ENCODE peak calls at places on chromosomes 6 and 20, in four cellular contexts. V is HepG2, J is A549, A is K562. B is an unnamed sample.

GRCh38 chr6:119985952-119986736 is 636.6 kb upstream of the MAN1A1 start:
- DNase-seq in V (no peak), J (no peak), A (peak; percentile 13), B (no peak)

GRCh38 chr6:159203304-159204005 is 34.3 kb downstream of the FNDC1 start:
- DNase-seq in V (no peak), J (no peak), A (no peak), B (no peak)

GRCh38 chr6:134816780-134817179 is 133.1 kb downstream of the ALDH8A1 start:
- DNase-seq in V (no peak), J (no peak), A (no peak), B (no peak)

GRCh38 chr6:45483021-45483420 is 105.3 kb upstream of the SUPT3H start:
- DNase-seq in V (no peak), J (no peak), A (no peak), B (no peak)

GRCh38 chr20:53463101-53463972 is 130.3 kb downstream of the ZNF217 start:
- DNase-seq in V (no peak), J (no peak), A (no peak), B (no peak)

GRCh38 chr6:14889172-14889571 is 356.7 kb upstream of the JARID2 start:
- DNase-seq in V (no peak), J (peak; percentile 76), A (no peak), B (no peak)

GRCh38 chr6:5936140-5936539 is 70.6 kb downstream of the NRN1 start:
- DNase-seq in V (no peak), J (no peak), A (no peak), B (no peak)

GRCh38 chr20:4691753-4692152 is 30.0 kb upstream of the PRND start:
- DNase-seq in V (peak; percentile 44), J (no peak), A (no peak), B (peak; percentile 21)

GRCh38 chr6:107695061-107695715 is 128.9 kb downstream of the SCML4 start:
- DNase-seq in V (no peak), J (no peak), A (no peak), B (no peak)

GRCh38 chr6:21386744-21387143 is 206.8 kb upstream of the SOX4 start:
- DNase-seq in V (peak; percentile 64), J (peak; percentile 29), A (peak; percentile 10), B (no peak)

GRCh38 chr20:22446613-22447447 is 137.5 kb downstream of the FOXA2 start:
- DNase-seq in V (no peak), J (no peak), A (no peak), B (no peak)

DNA sequence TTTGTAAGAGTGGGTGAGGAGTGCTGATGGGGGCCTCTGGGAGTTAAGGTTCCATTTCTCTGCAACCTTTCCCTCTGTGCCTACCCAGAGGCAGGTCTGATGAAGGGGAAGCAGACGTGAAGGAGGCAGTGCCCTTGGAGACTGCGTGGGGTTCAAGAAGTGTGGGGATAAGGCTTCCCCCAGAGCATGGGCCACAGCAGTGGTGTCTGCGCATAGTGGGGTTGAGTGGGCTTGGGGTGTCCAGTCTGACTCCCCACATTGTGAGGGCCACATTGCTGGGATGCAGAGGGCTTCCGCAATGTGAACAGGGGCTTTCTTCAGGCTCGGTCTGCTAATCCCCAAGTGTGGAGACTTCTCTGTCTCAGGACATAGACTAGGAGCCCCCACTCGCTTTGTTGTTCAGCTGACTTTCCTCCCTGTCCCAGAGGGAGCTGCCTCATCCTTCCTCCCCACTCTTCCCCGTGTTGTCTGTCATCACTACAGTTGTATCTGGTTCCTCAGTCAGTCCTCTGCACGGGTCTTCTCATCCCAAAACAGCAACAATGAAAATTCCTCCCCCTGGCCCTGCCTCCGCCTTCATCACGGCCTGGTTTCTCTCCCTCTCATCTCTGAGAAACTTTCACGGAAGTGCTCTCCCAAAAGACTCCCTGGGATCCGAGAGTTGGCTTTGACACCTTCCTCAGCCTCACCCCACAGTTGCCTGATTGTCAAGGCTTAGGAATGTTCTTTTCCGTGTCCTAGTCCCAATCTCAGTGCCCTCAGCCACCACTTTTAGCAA is 2.8 kb downstream of the EBF4 start:
- DNase-seq in V (no peak), J (no peak), A (no peak), B (no peak)
- TF ChIP-seq JUN in V (no peak), J (no peak), A (no peak), B (no peak)

GRCh38 chr6:144285798-144286502 is 815 bp downstream of the UTRN start:
- DNase-seq in V (peak; percentile 24), J (peak; percentile 59), A (peak; percentile 35), B (peak; percentile 74)
- TF ChIP-seq MYC in V (peak; percentile 65), J (no peak), A (no peak), B (no peak)

GRCh38 chr20:17655865-17656489 is 26.1 kb downstream of the RRBP1 start:
- DNase-seq in V (no peak), J (no peak), A (peak; percentile 13), B (no peak)

GRCh38 chr20:17652411-17652810 is 29.6 kb downstream of the RRBP1 start:
- DNase-seq in V (no peak), J (no peak), A (no peak), B (no peak)

GRCh38 chr20:17655286-17655651 is 26.8 kb downstream of the RRBP1 start:
- DNase-seq in V (no peak), J (no peak), A (no peak), B (no peak)

GRCh38 chr20:17654649-17655285 is 27.3 kb downstream of the RRBP1 start:
- DNase-seq in V (peak; percentile 53), J (peak; percentile 37), A (peak; percentile 44), B (peak; percentile 66)

GRCh38 chr20:17653835-17654648 is 28.0 kb downstream of the RRBP1 start:
- DNase-seq in V (no peak), J (no peak), A (no peak), B (no peak)
- TF ChIP-seq JUN in V (no peak), J (no peak), A (no peak), B (no peak)

GRCh38 chr6:39430446-39430845 is 107.9 kb upstream of the KCNK16 start:
- DNase-seq in V (no peak), J (no peak), A (no peak), B (no peak)

GRCh38 chr6:39428152-39428551 is 105.7 kb upstream of the KCNK16 start:
- DNase-seq in V (no peak), J (no peak), A (no peak), B (no peak)

GRCh38 chr6:39432311-39433025 is 110.0 kb upstream of the KCNK16 start:
- DNase-seq in V (no peak), J (no peak), A (no peak), B (no peak)

GRCh38 chr6:39430968-39431523 is 108.5 kb upstream of the KCNK16 start:
- DNase-seq in V (no peak), J (no peak), A (no peak), B (no peak)

DNA sequence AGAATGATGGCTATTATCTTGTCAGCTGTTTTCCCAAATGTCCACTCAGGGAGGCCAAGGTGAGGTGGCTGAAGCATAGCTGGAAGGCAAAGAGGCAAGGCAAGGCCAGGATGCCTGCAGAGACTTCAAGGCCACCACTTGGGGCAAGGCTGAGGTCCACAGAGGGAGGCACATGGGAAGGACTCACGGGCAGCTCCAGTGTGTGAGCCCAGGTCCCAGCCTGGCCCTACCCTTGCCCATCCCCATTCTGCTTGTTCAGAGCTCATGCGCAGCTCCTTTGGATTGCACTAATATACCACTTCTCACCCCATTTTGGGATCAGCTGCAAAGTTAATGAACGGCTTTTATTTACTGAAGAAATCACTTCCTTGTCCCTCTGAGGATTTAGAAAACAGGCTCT is 111.1 kb upstream of the KCNK16 start:
- DNase-seq in V (no peak), J (no peak), A (no peak), B (no peak)
- TF ChIP-seq MYC in V (no peak), J (no peak), A (no peak), B (no peak)

DNA sequence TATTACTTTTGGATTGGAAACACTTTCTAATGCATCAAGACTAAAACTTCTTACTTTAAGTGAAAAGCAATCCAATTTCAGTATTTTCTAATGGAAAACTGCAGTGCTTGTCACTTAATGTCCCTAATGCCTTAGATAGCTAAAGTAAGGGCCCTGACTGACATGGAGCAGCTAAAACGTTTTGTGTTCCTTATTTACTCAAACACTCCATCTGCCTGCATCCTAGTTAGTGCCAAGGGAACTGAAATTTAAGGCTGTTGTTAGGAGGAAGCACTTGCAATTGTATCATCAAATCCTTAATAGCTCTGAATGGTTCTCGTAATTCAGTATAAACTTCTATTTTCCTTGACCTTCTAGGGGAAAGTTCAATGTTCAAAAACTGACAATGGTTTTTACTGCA is 127.4 kb downstream of the GJA10 start:
- DNase-seq in V (no peak), J (no peak), A (no peak), B (no peak)
- TF ChIP-seq JUN in V (no peak), J (no peak), A (no peak), B (no peak)

GRCh38 chr6:25170640-25171039 is 108.5 kb upstream of the CARMIL1 start:
- DNase-seq in V (no peak), J (no peak), A (no peak), B (no peak)
- TF ChIP-seq MYC in V (no peak), J (no peak), A (no peak), B (no peak)

GRCh38 chr6:13500264-13500663 is 12.9 kb upstream of the GFOD1 start:
- DNase-seq in V (no peak), J (no peak), A (no peak), B (no peak)
- TF ChIP-seq JUN in V (no peak), J (no peak), A (no peak), B (no peak)

GRCh38 chr6:79797105-79797504 is 150.2 kb downstream of the ELOVL4 start:
- DNase-seq in V (no peak), J (no peak), A (no peak), B (no peak)

GRCh38 chr6:79797912-79798311 is 149.4 kb downstream of the ELOVL4 start:
- DNase-seq in V (no peak), J (no peak), A (no peak), B (no peak)

GRCh38 chr6:79801362-79801761 is 146.0 kb downstream of the ELOVL4 start:
- DNase-seq in V (no peak), J (no peak), A (no peak), B (no peak)

GRCh38 chr6:79796197-79796596 is 151.2 kb downstream of the ELOVL4 start:
- DNase-seq in V (no peak), J (no peak), A (peak; percentile 70), B (no peak)

DNA sequence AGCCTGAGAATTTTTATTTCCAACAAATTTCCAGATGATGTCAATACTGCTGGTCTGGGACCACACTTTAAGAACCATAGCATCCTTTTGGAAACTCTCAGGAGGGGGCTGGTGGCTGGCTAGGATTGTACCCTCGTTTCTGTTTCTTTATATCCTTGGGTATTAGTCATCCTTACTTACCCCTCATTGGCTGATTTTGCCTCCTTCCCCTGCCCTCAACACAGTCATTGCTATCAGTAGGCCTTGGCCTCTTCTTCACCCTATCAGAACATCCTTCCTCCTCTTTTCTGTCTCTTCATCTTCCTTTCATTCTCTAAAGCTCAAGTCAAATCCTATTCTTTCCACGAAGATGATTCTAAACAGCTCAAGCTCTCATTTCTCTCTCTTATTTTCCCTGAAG is 148.5 kb downstream of the ELOVL4 start:
- DNase-seq in V (no peak), J (no peak), A (no peak), B (no peak)
- TF ChIP-seq MYC in V (no peak), J (no peak), A (no peak), B (no peak)

DNA sequence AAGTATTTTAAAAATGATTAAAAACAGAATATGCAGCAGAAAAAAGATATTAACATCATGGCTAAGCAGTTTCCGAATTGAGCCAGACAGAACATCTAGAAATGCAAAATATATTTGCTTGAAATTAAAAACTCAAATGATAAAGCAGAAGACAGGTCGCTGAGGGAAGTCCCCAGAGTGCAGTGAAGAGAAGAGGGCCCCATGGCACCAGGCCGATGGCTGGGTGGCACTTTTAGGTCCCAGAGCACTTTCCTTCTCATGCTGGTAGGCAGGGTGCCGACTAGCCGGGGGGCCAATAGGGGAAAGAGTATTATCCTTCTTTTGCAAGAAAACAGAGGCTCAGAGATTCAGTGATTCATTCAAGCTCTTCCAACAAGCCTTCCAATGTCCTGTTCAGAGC is 58.9 kb downstream of the MYH7B start:
- DNase-seq in V (no peak), J (no peak), A (no peak), B (no peak)
- TF ChIP-seq JUN in V (no peak), J (no peak), A (no peak), B (no peak)

GRCh38 chr6:28758046-28758817 is 165.6 kb downstream of the TRIM27 start:
- DNase-seq in V (peak; percentile 80), J (peak; percentile 88), A (peak; percentile 96), B (no peak)
- TF ChIP-seq MYC in V (peak; percentile 61), J (peak; percentile 53), A (peak; percentile 96), B (no peak)

B was measured in endothelial cell of umbilical vein.